ENCODE peak calls at places on chromosomes 13 and 19, in six cellular contexts. J, Z, M, X, E and A are unnamed samples.

GRCh38 chr13:46179576-46180368 is 2.2 kb downstream of the LCP1 start:
- DNase-seq in J (no peak), Z (no peak), M (no peak), X (no peak), E (peak; percentile 60), A (no peak)

GRCh38 chr13:57935965-57936364 is 304.4 kb downstream of the PCDH17 start:
- DNase-seq in J (no peak), Z (no peak), M (no peak), X (no peak), E (no peak), A (no peak)

GRCh38 chr19:51364200-51365106 is 1.7 kb downstream of the ETFB start:
- DNase-seq in J (no peak), Z (peak; percentile 70), M (no peak), X (no peak), E (peak; percentile 26), A (peak; percentile 38)

GRCh38 chr19:2771786-2772674 is 11.0 kb downstream of the SGTA start:
- DNase-seq in J (no peak), Z (no peak), M (no peak), X (peak; percentile 10), E (peak; percentile 82), A (no peak)

GRCh38 chr13:29543230-29544215 is 52.0 kb downstream of the SLC7A1 start:
- DNase-seq in J (no peak), Z (no peak), M (peak; percentile 60), X (no peak), E (no peak), A (peak; percentile 48)

GRCh38 chr19:56813531-56813930 is 27.0 kb downstream of the PEG3 start:
- DNase-seq in J (no peak), Z (no peak), M (no peak), X (no peak), E (no peak), A (no peak)

GRCh38 chr13:91174886-91175501 is 172.5 kb upstream of the MIR17HG start:
- DNase-seq in J (no peak), Z (no peak), M (no peak), X (no peak), E (no peak), A (no peak)

GRCh38 chr13:27960362-27961226 is 8.5 kb downstream of the CDX2 start:
- DNase-seq in J (peak; percentile 50), Z (peak; percentile 87), M (no peak), X (no peak), E (no peak), A (peak; percentile 26)

GRCh38 chr19:50695251-50696064 is 24.1 kb downstream of the SHANK1 start:
- DNase-seq in J (peak; percentile 73), Z (peak; percentile 29), M (no peak), X (no peak), E (peak; percentile 45), A (peak; percentile 10)

GRCh38 chr13:40764587-40765403 is 6.2 kb downstream of the MRPS31 start:
- DNase-seq in J (no peak), Z (no peak), M (no peak), X (peak; percentile 43), E (no peak), A (no peak)

GRCh38 chr19:36183455-36183741 is 31.1 kb downstream of the ZNF565 start:
- DNase-seq in J (peak; percentile 19), Z (no peak), M (no peak), X (no peak), E (no peak), A (no peak)

GRCh38 chr19:17149393-17150135 is 65.6 kb upstream of the USE1 start:
- DNase-seq in J (no peak), Z (no peak), M (no peak), X (no peak), E (no peak), A (no peak)

GRCh38 chr19:45391346-45391745 is 13.5 kb downstream of the PPP1R13L start:
- DNase-seq in J (no peak), Z (peak; percentile 62), M (peak; percentile 18), X (no peak), E (no peak), A (no peak)

GRCh38 chr13:52670726-52671125 is 18.1 kb downstream of the SUGT1 start:
- DNase-seq in J (no peak), Z (no peak), M (no peak), X (no peak), E (no peak), A (no peak)

GRCh38 chr13:88979465-88980180 is 1308.5 kb downstream of the SLITRK5 start:
- DNase-seq in J (peak; percentile 30), Z (no peak), M (no peak), X (no peak), E (no peak), A (peak; percentile 29)

GRCh38 chr19:43934055-43934984 is 762 bp downstream of the ZNF45 start:
- DNase-seq in J (peak; percentile 3), Z (peak; percentile 28), M (peak; percentile 10), X (peak; percentile 16), E (no peak), A (peak; percentile 14)

GRCh38 chr19:46733693-46734240 is 12.1 kb upstream of the FKRP start:
- DNase-seq in J (no peak), Z (no peak), M (no peak), X (no peak), E (no peak), A (no peak)

GRCh38 chr19:46737761-46738171 is 8.1 kb upstream of the FKRP start:
- DNase-seq in J (no peak), Z (no peak), M (no peak), X (no peak), E (no peak), A (no peak)

GRCh38 chr19:46739290-46739771 is 6.5 kb upstream of the FKRP start:
- DNase-seq in J (peak; percentile 70), Z (no peak), M (no peak), X (no peak), E (peak; percentile 95), A (no peak)

GRCh38 chr19:46736544-46737274 is 9.1 kb upstream of the FKRP start:
- DNase-seq in J (peak; percentile 41), Z (no peak), M (no peak), X (no peak), E (peak; percentile 66), A (no peak)

DNA sequence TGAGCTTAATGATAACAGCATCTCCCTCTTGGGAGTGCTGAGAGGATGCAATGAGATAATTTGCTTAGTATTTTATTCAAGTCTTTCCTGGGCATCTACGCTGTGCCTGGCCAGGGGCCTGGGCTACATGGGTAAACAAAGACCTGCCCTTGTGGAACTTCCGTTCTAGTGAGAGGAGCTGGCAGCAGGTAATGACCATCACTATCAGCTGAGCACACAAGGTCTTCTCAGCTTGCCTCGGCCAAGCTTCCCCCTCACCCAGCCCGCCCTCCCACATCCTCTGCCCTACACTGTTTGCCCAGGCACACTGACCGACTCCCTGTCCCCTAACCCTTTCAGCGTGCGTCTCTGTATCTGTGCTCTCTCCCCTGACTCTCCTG is 8.6 kb upstream of the FKRP start:
- DNase-seq in J (no peak), Z (no peak), M (no peak), X (no peak), E (no peak), A (no peak)
- TF ChIP-seq CTCF in J (no peak), Z (no peak), M (no peak), X (no peak), E (no peak), A (no peak)

DNA sequence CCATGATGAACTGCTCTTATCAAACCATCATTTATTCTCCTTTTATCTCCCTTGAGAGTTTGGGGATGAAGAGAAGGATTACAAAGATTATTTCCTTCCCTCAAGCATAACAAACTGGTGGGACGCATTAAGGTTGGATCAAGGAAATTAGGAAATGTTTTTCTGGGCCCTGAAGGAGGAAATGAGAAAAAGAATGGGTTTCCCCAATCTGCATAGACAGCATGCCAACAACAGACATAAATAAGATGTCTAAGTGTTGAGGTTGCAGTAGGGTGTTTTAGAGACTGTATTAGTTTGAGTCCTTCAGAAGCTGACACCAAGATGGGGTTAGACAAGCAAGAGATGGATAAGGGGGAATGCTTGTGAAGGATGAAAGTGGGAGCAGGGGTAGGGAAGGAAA is 7.3 kb downstream of the EPSTI1 start:
- DNase-seq in J (no peak), Z (no peak), M (no peak), X (no peak), E (no peak), A (no peak)
- H3K4me3 ChIP-seq in J (no peak overlapping the region), Z (no peak overlapping the region), M (no peak overlapping the region), X (no peak overlapping the region), E (no peak overlapping the region), A (no peak overlapping the region)

GRCh38 chr13:36840718-36841250 is 21.8 kb downstream of the RFXAP start:
- DNase-seq in J (no peak), Z (no peak), M (no peak), X (no peak), E (no peak), A (no peak)
- TF ChIP-seq CTCF in J (no peak), Z (no peak), M (no peak), X (no peak), E (no peak), A (no peak)

GRCh38 chr19:20162821-20163220 is 4.2 kb upstream of the ZNF486 start:
- DNase-seq in J (no peak), Z (no peak), M (no peak), X (no peak), E (no peak), A (no peak)

GRCh38 chr19:20164456-20164855 is 2.6 kb upstream of the ZNF486 start:
- DNase-seq in J (no peak), Z (no peak), M (no peak), X (no peak), E (no peak), A (no peak)

GRCh38 chr19:20171285-20171684 is 4.3 kb downstream of the ZNF486 start:
- DNase-seq in J (no peak), Z (no peak), M (no peak), X (no peak), E (no peak), A (no peak)

GRCh38 chr19:20165971-20166592 is 932 bp upstream of the ZNF486 start:
- DNase-seq in J (no peak), Z (no peak), M (no peak), X (no peak), E (no peak), A (no peak)

DNA sequence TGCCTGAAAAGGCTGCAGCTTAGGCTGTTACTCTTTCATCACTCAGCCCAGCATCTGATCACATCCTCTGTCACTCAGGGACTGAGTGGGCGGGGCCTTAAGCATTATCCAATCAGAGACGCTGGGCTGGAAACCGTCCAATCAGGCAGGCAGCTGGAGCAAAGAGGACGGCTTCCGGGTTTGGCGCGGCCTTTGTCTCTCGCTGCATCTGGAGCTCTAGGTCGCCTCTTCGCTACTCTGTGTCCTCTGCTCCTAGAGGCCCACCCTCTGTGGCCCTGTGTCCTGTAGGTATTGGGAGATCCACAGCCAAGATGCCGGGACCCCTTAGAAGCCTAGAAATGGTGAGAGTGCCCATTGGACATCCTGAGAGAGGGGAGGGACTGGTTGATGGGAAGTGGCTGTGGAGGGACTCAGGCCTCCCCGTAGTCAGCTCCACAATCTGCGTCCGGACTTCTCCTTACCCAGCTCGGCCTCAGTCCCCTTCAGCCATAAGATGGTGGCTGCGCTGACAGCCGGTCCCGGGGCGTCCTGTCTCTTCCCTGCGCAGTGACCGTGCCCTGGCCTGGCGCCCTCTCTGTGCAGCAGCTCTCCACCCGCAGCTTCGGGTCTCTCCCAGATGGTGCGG is at the start of gene ZNF486:
- DNase-seq in J (peak; percentile 98), Z (peak; percentile 4), M (peak; percentile 94), X (peak; percentile 95), E (peak; percentile 95), A (peak; percentile 98)
- H3K4me3 ChIP-seq in J (peak within 1 kb of the TSS; percentile 62), Z (no peak within 1 kb of the TSS), M (peak within 1 kb of the TSS; percentile 58), X (peak within 1 kb of the TSS; percentile 90), E (peak within 1 kb of the TSS; percentile 64), A (peak within 1 kb of the TSS; percentile 76)